ENCODE peak calls at places on chromosome 19, in six cellular contexts. T is uterus, I is psoas muscle, F is adrenal gland, J is breast epithelium, K is endothelial cell of umbilical vein. V is an unnamed sample.

GRCh38 chr19:7549749-7550148 is 14.2 kb downstream of the PNPLA6 start:
- DNase-seq in T (no peak), I (no peak), F (no peak), J (no peak), K (no peak), V (no peak)

GRCh38 chr19:3054265-3054971 is 7.9 kb downstream of the TLE5 start:
- DNase-seq in T (no peak), I (no peak), F (no peak), J (no peak), K (no peak), V (no peak)

GRCh38 chr19:10544242-10544752 is 593 bp downstream of the ATG4D start:
- DNase-seq in T (no peak), I (no peak), F (peak; percentile 65), J (no peak), K (no peak), V (no peak)

GRCh38 chr19:35882074-35882832 is 13.9 kb downstream of the APLP1 start:
- DNase-seq in T (peak; percentile 60), I (no peak), F (peak; percentile 63), J (no peak), K (peak; percentile 77), V (peak; percentile 61)

GRCh38 chr19:38685666-38686529 is 38.4 kb downstream of the ACTN4 start:
- DNase-seq in T (no peak), I (no peak), F (no peak), J (no peak), K (peak; percentile 92), V (no peak)

GRCh38 chr19:2962018-2962670 is 15.2 kb upstream of the TLE6 start:
- DNase-seq in T (peak; percentile 78), I (no peak), F (peak; percentile 79), J (no peak), K (peak; percentile 89), V (peak; percentile 66)

GRCh38 chr19:38557205-38557799 is 60.5 kb downstream of the MAP4K1 start:
- DNase-seq in T (no peak), I (peak; percentile 58), F (no peak), J (no peak), K (no peak), V (no peak)

GRCh38 chr19:45824041-45824471 is 8.9 kb upstream of the RSPH6A start:
- DNase-seq in T (no peak), I (peak; percentile 50), F (peak; percentile 88), J (peak; percentile 73), K (peak; percentile 74), V (no peak)

GRCh38 chr19:44785271-44785670 is 7.6 kb downstream of the CBLC start:
- DNase-seq in T (no peak), I (no peak), F (no peak), J (no peak), K (no peak), V (no peak)

GRCh38 chr19:45498411-45499195 is at the start of gene PPM1N:
- DNase-seq in T (no peak), I (peak; percentile 66), F (no peak), J (no peak), K (no peak), V (no peak)

GRCh38 chr19:3710265-3710812 is 2.2 kb downstream of the TJP3 start:
- DNase-seq in T (peak; percentile 40), I (peak; percentile 76), F (peak; percentile 72), J (peak; percentile 93), K (no peak), V (no peak)

GRCh38 chr19:1253514-1254080 is 5.2 kb downstream of the MIDN start:
- DNase-seq in T (no peak), I (no peak), F (no peak), J (no peak), K (no peak), V (no peak)

GRCh38 chr19:1251503-1252220 is 3.3 kb downstream of the MIDN start:
- DNase-seq in T (no peak), I (peak; percentile 87), F (peak; percentile 85), J (no peak), K (peak; percentile 54), V (no peak)

GRCh38 chr19:1254081-1254527 is 5.7 kb downstream of the MIDN start:
- DNase-seq in T (peak; percentile 67), I (peak; percentile 76), F (peak; percentile 88), J (no peak), K (no peak), V (no peak)

GRCh38 chr19:1252221-1252817 is 3.9 kb downstream of the MIDN start:
- DNase-seq in T (peak; percentile 95), I (peak; percentile 96), F (peak; percentile 96), J (peak; percentile 91), K (peak; percentile 89), V (no peak)

DNA sequence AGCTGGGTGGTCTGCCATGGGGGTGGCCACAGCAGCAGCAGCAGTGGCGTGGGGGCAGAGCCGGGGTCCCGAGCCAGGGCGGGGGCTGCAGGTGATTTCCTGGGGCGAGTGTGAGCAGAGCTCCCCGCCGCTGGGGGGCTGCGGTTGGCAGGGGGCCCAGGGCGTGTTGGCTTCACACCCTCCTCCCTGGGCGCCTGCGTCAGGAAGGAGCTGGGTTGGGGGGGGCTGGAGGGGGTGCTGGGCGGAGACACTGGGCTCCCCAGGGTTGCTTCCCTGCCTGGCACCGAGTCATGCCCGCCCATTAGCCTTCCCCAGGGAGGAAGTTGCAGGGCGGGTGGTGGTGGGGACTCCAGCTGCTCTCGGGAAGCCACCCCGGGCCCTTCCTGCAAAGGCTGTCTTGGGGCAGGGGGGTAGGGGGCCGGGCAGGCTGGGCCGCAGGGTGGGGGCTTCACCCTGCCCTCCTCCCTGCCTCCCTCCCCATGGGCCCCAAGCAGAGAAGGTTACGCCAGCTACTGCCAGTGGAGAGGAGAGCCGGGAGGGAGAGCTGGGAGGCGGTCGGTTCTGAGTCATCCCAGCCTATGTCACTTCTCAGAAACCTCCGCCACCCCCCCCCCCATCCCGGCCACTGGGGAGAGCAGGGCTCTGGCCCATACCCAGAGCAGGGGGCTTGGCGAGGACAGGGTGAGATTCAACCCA is 4.6 kb downstream of the MIDN start:
- DNase-seq in T (peak; percentile 96), I (peak; percentile 94), F (peak; percentile 96), J (peak; percentile 90), K (peak; percentile 88), V (peak; percentile 92)
- TF ChIP-seq CTCF in T (no peak), I (no peak), F (no peak), J (no peak), K (no peak), V (peak; percentile 4)

GRCh38 chr19:51005248-51005647 is 3.8 kb upstream of the KLK8 start:
- DNase-seq in T (no peak), I (no peak), F (no peak), J (no peak), K (no peak), V (no peak)

GRCh38 chr19:51003316-51003715 is 1.9 kb upstream of the KLK8 start:
- DNase-seq in T (no peak), I (no peak), F (no peak), J (no peak), K (no peak), V (no peak)

GRCh38 chr19:51009061-51009891 is 7.9 kb upstream of the KLK8 start:
- DNase-seq in T (no peak), I (no peak), F (no peak), J (no peak), K (no peak), V (no peak)

GRCh38 chr19:51007488-51007887 is 6.1 kb upstream of the KLK8 start:
- DNase-seq in T (no peak), I (no peak), F (no peak), J (no peak), K (no peak), V (no peak)

GRCh38 chr19:51006406-51006805 is 5.0 kb upstream of the KLK8 start:
- DNase-seq in T (no peak), I (no peak), F (no peak), J (no peak), K (no peak), V (no peak)
- H3K4me3 ChIP-seq in T (no peak overlapping the region), I (no peak overlapping the region), F (no peak overlapping the region), J (no peak overlapping the region), K (no peak overlapping the region), V (no peak overlapping the region)

GRCh38 chr19:56869886-56870285 is 29.4 kb upstream of the PEG3 start:
- DNase-seq in T (no peak), I (no peak), F (no peak), J (no peak), K (no peak), V (no peak)
- H3K9me3 ChIP-seq in T (no peaks in the 10 kb centered on the region), I (peaks cover 4% of the 10 kb centered on the region), F (no peaks in the 10 kb centered on the region), J (peaks cover 10% of the 10 kb centered on the region), K (peaks cover 3% of the 10 kb centered on the region), V (peaks cover 48% of the 10 kb centered on the region)

GRCh38 chr19:18522124-18522861 is 423 bp upstream of the ELL start:
- DNase-seq in T (peak; percentile 100), I (peak; percentile 100), F (peak; percentile 100), J (peak; percentile 100), K (peak; percentile 100), V (peak; percentile 100)
- TF ChIP-seq CTCF in T (no peak), I (peak; percentile 11), F (no peak), J (peak; percentile 3), K (no peak), V (peak; percentile 22)

DNA sequence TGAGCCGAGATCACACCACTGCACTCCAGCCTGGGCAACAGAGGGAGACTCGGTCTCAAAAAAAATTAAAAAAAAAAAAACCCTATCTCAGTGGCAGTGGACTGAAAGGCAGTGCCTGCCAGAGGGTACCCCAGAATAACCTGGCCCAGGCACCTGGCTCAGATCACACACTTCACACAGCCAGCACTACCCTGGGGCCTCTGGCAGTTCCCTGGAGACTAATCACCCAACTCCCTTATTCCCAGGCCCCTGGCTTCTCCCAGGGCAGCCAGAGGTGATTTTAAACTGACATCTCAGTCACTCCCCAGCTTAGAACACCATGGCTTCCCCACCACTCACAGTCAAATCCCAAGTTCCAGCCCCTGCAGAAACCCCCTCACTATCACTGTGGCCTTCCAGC is 3.5 kb upstream of the SLC27A5 start:
- DNase-seq in T (no peak), I (no peak), F (no peak), J (no peak), K (no peak), V (no peak)
- H3K4me3 ChIP-seq in T (no peak overlapping the region), I (no peak overlapping the region), F (no peak overlapping the region), J (no peak overlapping the region), K (no peak overlapping the region), V (no peak overlapping the region)

DNA sequence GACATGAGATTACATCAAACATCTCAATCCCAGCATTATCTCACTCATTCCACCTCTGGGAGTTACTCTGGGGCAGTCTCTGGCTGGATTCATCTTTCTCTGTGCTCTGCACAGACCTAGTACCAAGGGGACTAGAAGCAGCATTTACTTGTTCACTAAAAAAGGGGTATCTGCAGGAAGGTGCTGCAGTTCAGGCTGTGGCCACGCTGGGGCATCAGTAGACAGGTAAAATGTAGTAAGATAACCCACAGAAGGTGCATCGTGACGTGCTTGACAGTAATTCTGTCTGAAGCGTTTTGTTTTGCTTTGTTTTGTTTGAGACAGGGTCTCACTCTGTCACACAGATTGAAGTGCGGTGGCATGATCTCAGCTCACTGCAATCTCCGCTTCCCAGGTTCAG is 29.3 kb downstream of the ZNF564 start:
- DNase-seq in T (no peak), I (no peak), F (no peak), J (no peak), K (no peak), V (no peak)
- H3K9me3 ChIP-seq in T (no peaks in the 10 kb centered on the region), I (peaks cover 91% of the 10 kb centered on the region), F (peaks cover 14% of the 10 kb centered on the region), J (peaks cover 87% of the 10 kb centered on the region), K (peaks cover 23% of the 10 kb centered on the region), V (peaks cover 73% of the 10 kb centered on the region)

DNA sequence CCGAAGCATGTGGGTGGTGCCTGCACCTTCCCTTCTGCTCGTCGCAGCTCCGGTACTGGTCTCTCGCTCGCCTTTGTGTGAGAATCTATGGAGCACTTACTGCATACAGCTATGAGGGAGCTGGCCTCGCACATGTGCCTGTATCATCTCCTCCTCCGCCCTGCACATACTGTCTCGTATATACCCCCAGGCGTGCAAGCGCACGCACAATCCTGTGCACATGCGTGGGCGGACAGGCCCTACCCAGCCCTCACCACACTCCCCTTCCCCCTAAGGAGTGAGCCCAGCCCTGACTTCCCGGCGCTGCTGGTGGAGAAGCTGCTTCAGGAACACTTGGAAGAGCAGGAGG is 8.7 kb downstream of the PIK3R2 start:
- DNase-seq in T (no peak), I (no peak), F (no peak), J (no peak), K (no peak), V (no peak)
- TF ChIP-seq CTCF in T (no peak), I (no peak), F (no peak), J (no peak), K (no peak), V (no peak)